ENCODE peak calls at places on chromosomes 16 and 17, in four cellular contexts. One of them, this sample, is unnamed.

GRCh38 chr17:47311420-47311819 is 12.3 kb upstream of the EFCAB13 start:
- DNase-seq in K562: no peak
- DNase-seq in testis: no peak
- DNase-seq in ovary: no peak
- DNase-seq in this sample: no peak

GRCh38 chr16:535446-536405 is 8.2 kb downstream of the CAPN15 start:
- DNase-seq in K562: peak; percentile 67
- DNase-seq in testis: no peak
- DNase-seq in ovary: no peak
- DNase-seq in this sample: peak; percentile 99

GRCh38 chr16:77677129-77677528 is 45.2 kb upstream of the NUDT7 start:
- DNase-seq in K562: no peak
- DNase-seq in testis: no peak
- DNase-seq in ovary: no peak
- DNase-seq in this sample: no peak

GRCh38 chr17:39178516-39178915 is 12.6 kb upstream of the ARL5C start:
- DNase-seq in K562: no peak
- DNase-seq in testis: no peak
- DNase-seq in ovary: no peak
- DNase-seq in this sample: no peak

GRCh38 chr16:69881141-69881540 is 70.0 kb upstream of the CLEC18A start:
- DNase-seq in K562: no peak
- DNase-seq in testis: no peak
- DNase-seq in ovary: no peak
- DNase-seq in this sample: no peak

GRCh38 chr17:59368218-59368857 is 36.9 kb downstream of the YPEL2 start:
- DNase-seq in K562: no peak
- DNase-seq in testis: no peak
- DNase-seq in ovary: no peak
- DNase-seq in this sample: no peak

GRCh38 chr17:22090263-22090935 is 398.1 kb downstream of the KCNJ18 start:
- DNase-seq in K562: peak; percentile 26
- DNase-seq in testis: peak; percentile 51
- DNase-seq in ovary: no peak
- DNase-seq in this sample: no peak

GRCh38 chr17:17060930-17061329 is 18.7 kb downstream of the MPRIP start:
- DNase-seq in K562: no peak
- DNase-seq in testis: no peak
- DNase-seq in ovary: no peak
- DNase-seq in this sample: no peak

GRCh38 chr17:78129385-78130079 is 977 bp upstream of the TMC6 start:
- DNase-seq in K562: no peak
- DNase-seq in testis: no peak
- DNase-seq in ovary: no peak
- DNase-seq in this sample: no peak

DNA sequence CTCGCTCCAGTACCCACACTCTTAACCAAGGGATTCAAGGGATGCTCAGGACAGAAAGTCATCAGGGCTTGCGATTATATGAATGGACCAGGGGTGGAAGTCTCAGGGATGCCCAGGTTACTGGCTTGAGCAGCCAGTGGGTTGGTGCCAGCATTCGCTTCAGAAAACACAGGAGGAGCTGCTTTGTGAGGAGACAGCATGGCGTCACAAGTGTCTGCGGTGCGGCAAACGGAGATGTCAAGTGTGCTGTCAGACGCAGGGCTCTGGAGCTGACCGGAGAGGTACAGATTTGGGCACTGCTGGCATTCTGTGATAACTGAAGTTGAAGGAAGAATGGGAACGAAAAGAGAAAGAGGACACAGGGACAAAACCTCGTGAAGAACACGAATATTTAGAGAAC is 4.1 kb downstream of the MARCHF10 start:
- DNase-seq in K562: no peak
- DNase-seq in testis: no peak
- DNase-seq in ovary: no peak
- DNase-seq in this sample: no peak
- TF ChIP-seq POLR2A in K562: no peak
- TF ChIP-seq POLR2A in testis: no peak
- TF ChIP-seq POLR2A in ovary: no peak
- TF ChIP-seq POLR2A in this sample: no peak

DNA sequence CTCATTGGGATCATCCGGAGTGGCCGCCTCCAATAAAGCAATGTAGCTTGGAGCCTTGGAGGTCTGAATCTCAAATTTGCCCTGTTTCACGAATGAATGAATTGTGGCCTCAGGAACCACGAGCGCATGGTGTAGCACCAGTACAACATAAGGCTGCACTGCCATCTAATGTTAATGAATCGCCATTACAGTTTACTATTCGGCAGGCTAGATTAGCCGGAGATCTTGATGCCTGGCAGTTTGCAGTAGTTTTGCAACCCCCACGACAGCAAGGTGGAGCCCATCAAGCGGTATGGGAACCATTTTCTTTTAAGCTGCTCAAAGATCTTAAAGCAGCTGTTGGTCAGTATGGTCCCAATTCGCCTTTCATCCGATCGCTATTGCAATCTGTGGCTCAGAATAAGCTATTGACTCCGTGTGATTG is 18.8 kb downstream of the ALOX15B start:
- DNase-seq in K562: peak; percentile 52
- DNase-seq in testis: peak; percentile 69
- DNase-seq in ovary: no peak
- DNase-seq in this sample: peak; percentile 75
- TF ChIP-seq POLR2A in K562: no peak
- TF ChIP-seq POLR2A in testis: no peak
- TF ChIP-seq POLR2A in ovary: no peak
- TF ChIP-seq POLR2A in this sample: no peak

DNA sequence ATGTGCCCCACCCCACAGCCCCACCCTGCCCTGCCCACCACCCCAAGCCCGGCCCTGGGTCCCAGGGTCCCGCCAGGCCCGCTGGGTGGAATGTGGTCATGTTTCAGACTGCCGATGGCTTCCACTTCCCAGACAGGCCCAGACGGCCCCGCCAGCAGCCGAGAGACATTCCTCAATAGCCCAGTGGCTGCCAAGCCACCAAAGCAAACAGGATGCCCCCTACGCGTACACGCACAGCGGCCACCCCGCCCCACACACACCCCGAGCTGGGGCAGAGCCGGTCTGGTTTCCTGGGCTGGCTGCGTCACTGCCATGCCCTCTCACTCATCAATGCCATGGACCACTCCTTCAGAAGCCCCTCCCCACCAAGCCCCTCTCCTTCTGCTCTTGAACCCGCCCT is 1.2 kb upstream of the KRT17 start:
- DNase-seq in K562: no peak
- DNase-seq in testis: no peak
- DNase-seq in ovary: no peak
- DNase-seq in this sample: no peak
- TF ChIP-seq POLR2A in K562: no peak
- TF ChIP-seq POLR2A in testis: no peak
- TF ChIP-seq POLR2A in ovary: no peak
- TF ChIP-seq POLR2A in this sample: no peak

GRCh38 chr17:50208611-50209061 is 7.2 kb upstream of the COL1A1 start:
- DNase-seq in K562: peak; percentile 91
- DNase-seq in testis: no peak
- DNase-seq in ovary: peak; percentile 42
- DNase-seq in this sample: no peak

GRCh38 chr17:50209133-50209471 is 7.7 kb upstream of the COL1A1 start:
- DNase-seq in K562: no peak
- DNase-seq in testis: no peak
- DNase-seq in ovary: no peak
- DNase-seq in this sample: no peak

GRCh38 chr17:50210249-50211225 is 9.1 kb upstream of the COL1A1 start:
- DNase-seq in K562: peak; percentile 73
- DNase-seq in testis: peak; percentile 67
- DNase-seq in ovary: peak; percentile 90
- DNase-seq in this sample: peak; percentile 96

GRCh38 chr17:50207792-50208567 is 6.5 kb upstream of the COL1A1 start:
- DNase-seq in K562: no peak
- DNase-seq in testis: no peak
- DNase-seq in ovary: peak; percentile 41
- DNase-seq in this sample: no peak

GRCh38 chr17:50209472-50210248 is 8.2 kb upstream of the COL1A1 start:
- DNase-seq in K562: peak; percentile 78
- DNase-seq in testis: peak; percentile 84
- DNase-seq in ovary: peak; percentile 98
- DNase-seq in this sample: peak; percentile 49
- TF ChIP-seq POLR2A in K562: no peak
- TF ChIP-seq POLR2A in testis: no peak
- TF ChIP-seq POLR2A in ovary: peak; percentile 46
- TF ChIP-seq POLR2A in this sample: peak; percentile 57

DNA sequence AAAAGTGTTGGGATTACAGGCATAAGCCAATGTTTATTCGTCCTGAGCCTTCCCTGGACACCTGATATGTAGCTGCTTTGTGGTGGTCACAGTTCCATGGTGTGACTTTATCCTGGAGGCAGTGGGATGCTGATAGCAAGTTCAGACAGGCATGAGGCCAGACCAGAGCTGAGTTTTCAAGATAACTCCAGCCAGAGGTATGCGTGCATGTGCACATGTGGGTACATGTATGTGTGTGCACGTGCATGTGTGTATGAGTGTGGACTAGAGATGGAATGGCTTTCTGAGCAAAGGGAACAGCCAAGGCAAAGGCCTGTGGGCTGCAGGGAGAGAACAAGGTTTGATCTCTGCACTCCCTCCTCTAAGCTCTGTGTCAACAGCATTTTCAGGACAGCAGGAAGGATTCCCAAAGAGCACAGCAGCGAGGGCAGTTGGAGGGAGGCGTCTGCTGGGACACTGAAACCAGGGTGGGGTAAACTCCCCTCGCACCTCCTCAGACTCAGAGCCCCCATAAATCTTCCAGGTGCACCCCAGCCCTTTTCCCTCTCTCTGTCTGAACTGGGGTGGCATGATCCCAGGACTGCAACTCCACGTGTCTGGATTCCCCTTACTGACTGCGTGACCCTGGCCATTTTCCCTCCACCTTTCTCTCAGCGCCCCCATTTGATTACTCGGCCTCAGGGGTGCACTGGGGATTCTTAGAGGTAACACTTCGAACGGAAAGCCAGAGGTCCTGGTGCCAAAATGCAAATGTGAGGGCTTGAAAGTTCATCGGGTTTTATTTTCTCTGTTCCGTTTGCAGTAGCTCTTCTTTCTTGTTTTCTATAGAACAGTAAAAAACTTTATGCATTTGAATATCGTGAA is 15.3 kb downstream of the NLRC5 start:
- DNase-seq in K562: no peak
- DNase-seq in testis: no peak
- DNase-seq in ovary: no peak
- DNase-seq in this sample: no peak
- TF ChIP-seq POLR2A in K562: no peak
- TF ChIP-seq POLR2A in testis: no peak
- TF ChIP-seq POLR2A in ovary: no peak
- TF ChIP-seq POLR2A in this sample: no peak

DNA sequence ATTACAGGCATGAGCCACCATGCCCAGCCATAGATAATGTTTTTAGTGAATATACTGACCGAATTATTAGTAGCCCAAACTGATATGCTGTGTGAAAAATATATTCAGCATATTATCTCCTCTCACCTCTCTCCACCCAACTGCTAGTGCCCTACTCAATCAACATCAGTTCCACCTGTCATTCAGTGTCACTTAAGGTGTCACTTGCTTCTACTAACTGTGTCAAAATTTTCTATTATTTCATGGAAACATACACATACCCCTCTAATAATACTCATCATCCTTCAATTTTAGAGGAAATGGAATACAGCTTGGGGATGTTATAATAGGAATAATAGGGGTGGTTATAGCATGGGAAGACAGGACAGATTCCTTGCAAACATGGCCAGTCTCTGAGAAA is 12.6 kb downstream of the EFCAB3 start:
- DNase-seq in K562: no peak
- DNase-seq in testis: no peak
- DNase-seq in ovary: no peak
- DNase-seq in this sample: no peak
- TF ChIP-seq POLR2A in K562: no peak
- TF ChIP-seq POLR2A in testis: no peak
- TF ChIP-seq POLR2A in ovary: no peak
- TF ChIP-seq POLR2A in this sample: no peak

DNA sequence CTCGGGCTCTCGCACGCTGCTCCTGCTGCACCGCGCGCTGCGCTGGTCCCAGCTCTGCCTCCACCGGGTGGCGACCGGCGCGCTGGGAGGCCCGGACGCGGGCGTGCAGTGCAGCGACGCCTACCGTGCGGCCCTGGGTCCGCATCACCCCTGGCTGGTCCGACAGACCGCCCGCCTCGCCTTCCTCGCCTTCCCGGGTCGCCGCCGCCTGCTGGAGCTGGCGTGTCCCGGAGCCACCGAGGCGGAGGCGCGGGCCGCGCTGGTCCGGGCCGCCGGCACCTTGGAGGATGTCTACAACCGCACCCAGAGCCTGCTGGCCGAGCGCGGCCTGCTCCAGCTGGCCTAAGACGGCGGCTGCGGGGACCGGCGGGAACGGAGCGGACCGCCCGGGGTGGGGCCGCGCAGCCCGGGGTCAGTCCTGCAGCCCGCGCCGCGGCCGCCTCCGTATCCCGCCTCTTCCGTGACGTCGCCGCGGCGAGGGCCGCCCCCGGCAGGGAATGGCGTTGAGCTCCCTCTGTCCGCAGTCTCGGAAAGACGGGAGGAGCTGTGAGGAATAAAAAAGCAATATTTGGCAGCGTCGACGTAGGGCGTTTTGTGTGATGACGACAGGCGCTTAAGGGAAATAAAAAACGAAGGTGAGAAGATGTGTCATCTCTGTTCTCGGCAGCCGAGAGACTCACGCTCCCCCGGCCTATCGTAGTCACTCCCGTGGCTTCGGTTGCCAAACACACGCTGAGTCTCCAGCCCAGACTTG is 1.4 kb downstream of the GLTPD2 start:
- DNase-seq in K562: peak; percentile 85
- DNase-seq in testis: peak; percentile 82
- DNase-seq in ovary: peak; percentile 86
- DNase-seq in this sample: peak; percentile 88
- TF ChIP-seq POLR2A in K562: peak; percentile 69
- TF ChIP-seq POLR2A in testis: no peak
- TF ChIP-seq POLR2A in ovary: peak; percentile 81
- TF ChIP-seq POLR2A in this sample: peak; percentile 83

GRCh38 chr17:48623583-48623982 is 2.6 kb downstream of the HOXB9 start:
- DNase-seq in K562: no peak
- DNase-seq in testis: no peak
- DNase-seq in ovary: no peak
- DNase-seq in this sample: no peak

GRCh38 chr17:48624118-48624517 is 2.0 kb downstream of the HOXB9 start:
- DNase-seq in K562: no peak
- DNase-seq in testis: no peak
- DNase-seq in ovary: no peak
- DNase-seq in this sample: no peak

GRCh38 chr17:48626202-48626469 is at the start of gene HOXB9:
- DNase-seq in K562: no peak
- DNase-seq in testis: no peak
- DNase-seq in ovary: no peak
- DNase-seq in this sample: no peak

GRCh38 chr17:48625502-48626201 is 506 bp downstream of the HOXB9 start:
- DNase-seq in K562: peak; percentile 72
- DNase-seq in testis: no peak
- DNase-seq in ovary: no peak
- DNase-seq in this sample: no peak

GRCh38 chr17:48624544-48625501 is 1.3 kb downstream of the HOXB9 start:
- DNase-seq in K562: peak; percentile 57
- DNase-seq in testis: no peak
- DNase-seq in ovary: no peak
- DNase-seq in this sample: no peak
- TF ChIP-seq POLR2A in K562: no peak
- TF ChIP-seq POLR2A in testis: no peak
- TF ChIP-seq POLR2A in ovary: no peak
- TF ChIP-seq POLR2A in this sample: no peak

This sample was measured in H54.